ENCODE peak calls at places on chromosomes 4 and X, in eight cellular contexts. One of them, this sample, is unnamed.
A peak's percentile ranks its signal among the peaks of the same experiment; 100 is the strongest.

GRCh38 chrX:39016551-39016950 is 215.3 kb downstream of the MID1IP1 start:
- DNase-seq in A549: no peak
- DNase-seq in NB4: no peak
- DNase-seq in HFFc6: no peak
- DNase-seq in activated CD4-positive, alpha-beta T cell treated with anti-CD3 and anti-CD28 coated beads, Interleukin-2, amount 50 U/mL, for 48 hours: no peak
- DNase-seq in ecto neural progenitor cell: no peak
- DNase-seq in globus pallidus: no peak
- DNase-seq in PC-3: no peak
- DNase-seq in this sample: no peak

GRCh38 chrX:2784026-2784425 is 32.2 kb downstream of the XG start:
- DNase-seq in A549: no peak
- DNase-seq in NB4: no peak
- DNase-seq in HFFc6: no peak
- DNase-seq in activated CD4-positive, alpha-beta T cell treated with anti-CD3 and anti-CD28 coated beads, Interleukin-2, amount 50 U/mL, for 48 hours: no peak
- DNase-seq in ecto neural progenitor cell: no peak
- DNase-seq in globus pallidus: no peak
- DNase-seq in PC-3: no peak
- DNase-seq in this sample: no peak

GRCh38 chrX:103073442-103073841 is 9.5 kb upstream of the BEX1 start:
- DNase-seq in A549: no peak
- DNase-seq in NB4: peak; percentile 10
- DNase-seq in HFFc6: peak; percentile 23
- DNase-seq in activated CD4-positive, alpha-beta T cell treated with anti-CD3 and anti-CD28 coated beads, Interleukin-2, amount 50 U/mL, for 48 hours: no peak
- DNase-seq in ecto neural progenitor cell: no peak
- DNase-seq in globus pallidus: no peak
- DNase-seq in PC-3: no peak
- DNase-seq in this sample: no peak

GRCh38 chrX:80648023-80648422 is 161.7 kb downstream of the BRWD3 start:
- DNase-seq in A549: peak; percentile 22
- DNase-seq in NB4: peak; percentile 6
- DNase-seq in HFFc6: no peak
- DNase-seq in activated CD4-positive, alpha-beta T cell treated with anti-CD3 and anti-CD28 coated beads, Interleukin-2, amount 50 U/mL, for 48 hours: no peak
- DNase-seq in ecto neural progenitor cell: no peak
- DNase-seq in globus pallidus: peak; percentile 0
- DNase-seq in PC-3: peak; percentile 22
- DNase-seq in this sample: no peak

GRCh38 chr4:169410839-169411770 is 140.3 kb upstream of the SH3RF1 start:
- DNase-seq in A549: peak; percentile 1
- DNase-seq in NB4: peak; percentile 80
- DNase-seq in HFFc6: peak; percentile 80
- DNase-seq in activated CD4-positive, alpha-beta T cell treated with anti-CD3 and anti-CD28 coated beads, Interleukin-2, amount 50 U/mL, for 48 hours: peak; percentile 56
- DNase-seq in ecto neural progenitor cell: no peak
- DNase-seq in globus pallidus: peak; percentile 21
- DNase-seq in PC-3: peak; percentile 31
- DNase-seq in this sample: peak; percentile 83

GRCh38 chrX:31200430-31200829 is 128.6 kb upstream of the FTHL17 start:
- DNase-seq in A549: no peak
- DNase-seq in NB4: no peak
- DNase-seq in HFFc6: no peak
- DNase-seq in activated CD4-positive, alpha-beta T cell treated with anti-CD3 and anti-CD28 coated beads, Interleukin-2, amount 50 U/mL, for 48 hours: no peak
- DNase-seq in ecto neural progenitor cell: no peak
- DNase-seq in globus pallidus: no peak
- DNase-seq in PC-3: no peak
- DNase-seq in this sample: no peak

GRCh38 chr4:52358855-52359254 is 300.2 kb downstream of the USP46 start:
- DNase-seq in A549: no peak
- DNase-seq in NB4: no peak
- DNase-seq in HFFc6: no peak
- DNase-seq in activated CD4-positive, alpha-beta T cell treated with anti-CD3 and anti-CD28 coated beads, Interleukin-2, amount 50 U/mL, for 48 hours: no peak
- DNase-seq in ecto neural progenitor cell: no peak
- DNase-seq in globus pallidus: no peak
- DNase-seq in PC-3: no peak
- DNase-seq in this sample: no peak

GRCh38 chrX:75303795-75304194 is 29.9 kb downstream of the UPRT start:
- DNase-seq in A549: no peak
- DNase-seq in NB4: no peak
- DNase-seq in HFFc6: peak; percentile 12
- DNase-seq in activated CD4-positive, alpha-beta T cell treated with anti-CD3 and anti-CD28 coated beads, Interleukin-2, amount 50 U/mL, for 48 hours: no peak
- DNase-seq in ecto neural progenitor cell: no peak
- DNase-seq in globus pallidus: no peak
- DNase-seq in PC-3: no peak
- DNase-seq in this sample: no peak

GRCh38 chr4:10421344-10422055 is 35.7 kb downstream of the ZNF518B start:
- DNase-seq in A549: no peak
- DNase-seq in NB4: no peak
- DNase-seq in HFFc6: no peak
- DNase-seq in activated CD4-positive, alpha-beta T cell treated with anti-CD3 and anti-CD28 coated beads, Interleukin-2, amount 50 U/mL, for 48 hours: no peak
- DNase-seq in ecto neural progenitor cell: no peak
- DNase-seq in globus pallidus: no peak
- DNase-seq in PC-3: peak; percentile 7
- DNase-seq in this sample: no peak

GRCh38 chr4:132479543-132479942 is 669.6 kb upstream of the PCDH10 start:
- DNase-seq in A549: no peak
- DNase-seq in NB4: no peak
- DNase-seq in HFFc6: no peak
- DNase-seq in activated CD4-positive, alpha-beta T cell treated with anti-CD3 and anti-CD28 coated beads, Interleukin-2, amount 50 U/mL, for 48 hours: no peak
- DNase-seq in ecto neural progenitor cell: no peak
- DNase-seq in globus pallidus: no peak
- DNase-seq in PC-3: no peak
- DNase-seq in this sample: no peak

GRCh38 chrX:68889244-68889643 is 60.4 kb downstream of the EFNB1 start:
- DNase-seq in A549: no peak
- DNase-seq in NB4: peak; percentile 49
- DNase-seq in HFFc6: no peak
- DNase-seq in activated CD4-positive, alpha-beta T cell treated with anti-CD3 and anti-CD28 coated beads, Interleukin-2, amount 50 U/mL, for 48 hours: no peak
- DNase-seq in ecto neural progenitor cell: no peak
- DNase-seq in globus pallidus: peak; percentile 5
- DNase-seq in PC-3: no peak
- DNase-seq in this sample: no peak

GRCh38 chr4:1870328-1870577 is 940 bp upstream of the NSD2 start:
- DNase-seq in A549: peak; percentile 86
- DNase-seq in NB4: peak; percentile 93
- DNase-seq in HFFc6: peak; percentile 67
- DNase-seq in activated CD4-positive, alpha-beta T cell treated with anti-CD3 and anti-CD28 coated beads, Interleukin-2, amount 50 U/mL, for 48 hours: peak; percentile 89
- DNase-seq in ecto neural progenitor cell: no peak
- DNase-seq in globus pallidus: peak; percentile 48
- DNase-seq in PC-3: peak; percentile 74
- DNase-seq in this sample: peak; percentile 91

GRCh38 chr4:188008377-188008776 is 12.8 kb downstream of the ZFP42 start:
- DNase-seq in A549: peak; percentile 59
- DNase-seq in NB4: peak; percentile 5
- DNase-seq in HFFc6: peak; percentile 61
- DNase-seq in activated CD4-positive, alpha-beta T cell treated with anti-CD3 and anti-CD28 coated beads, Interleukin-2, amount 50 U/mL, for 48 hours: no peak
- DNase-seq in ecto neural progenitor cell: no peak
- DNase-seq in globus pallidus: no peak
- DNase-seq in PC-3: peak; percentile 72
- DNase-seq in this sample: no peak

GRCh38 chr4:183284229-183284628 is 35.8 kb downstream of the CLDN22 start:
- DNase-seq in A549: no peak
- DNase-seq in NB4: no peak
- DNase-seq in HFFc6: no peak
- DNase-seq in activated CD4-positive, alpha-beta T cell treated with anti-CD3 and anti-CD28 coated beads, Interleukin-2, amount 50 U/mL, for 48 hours: no peak
- DNase-seq in ecto neural progenitor cell: no peak
- DNase-seq in globus pallidus: no peak
- DNase-seq in PC-3: no peak
- DNase-seq in this sample: no peak

GRCh38 chrX:122135070-122135469 is 1049.0 kb upstream of the GRIA3 start:
- DNase-seq in A549: no peak
- DNase-seq in NB4: no peak
- DNase-seq in HFFc6: no peak
- DNase-seq in activated CD4-positive, alpha-beta T cell treated with anti-CD3 and anti-CD28 coated beads, Interleukin-2, amount 50 U/mL, for 48 hours: no peak
- DNase-seq in ecto neural progenitor cell: no peak
- DNase-seq in globus pallidus: no peak
- DNase-seq in PC-3: no peak
- DNase-seq in this sample: no peak

GRCh38 chr4:108247511-108248088 is 78.9 kb upstream of the LEF1 start:
- DNase-seq in A549: no peak
- DNase-seq in NB4: no peak
- DNase-seq in HFFc6: no peak
- DNase-seq in activated CD4-positive, alpha-beta T cell treated with anti-CD3 and anti-CD28 coated beads, Interleukin-2, amount 50 U/mL, for 48 hours: no peak
- DNase-seq in ecto neural progenitor cell: no peak
- DNase-seq in globus pallidus: no peak
- DNase-seq in PC-3: peak; percentile 1
- DNase-seq in this sample: no peak

GRCh38 chr4:10746371-10747143 is 62.0 kb upstream of the CLNK start:
- DNase-seq in A549: no peak
- DNase-seq in NB4: no peak
- DNase-seq in HFFc6: no peak
- DNase-seq in activated CD4-positive, alpha-beta T cell treated with anti-CD3 and anti-CD28 coated beads, Interleukin-2, amount 50 U/mL, for 48 hours: no peak
- DNase-seq in ecto neural progenitor cell: no peak
- DNase-seq in globus pallidus: peak; percentile 68
- DNase-seq in PC-3: no peak
- DNase-seq in this sample: no peak

GRCh38 chrX:11899091-11899490 is 141.1 kb downstream of the MSL3 start:
- DNase-seq in A549: peak; percentile 59
- DNase-seq in NB4: no peak
- DNase-seq in HFFc6: no peak
- DNase-seq in activated CD4-positive, alpha-beta T cell treated with anti-CD3 and anti-CD28 coated beads, Interleukin-2, amount 50 U/mL, for 48 hours: no peak
- DNase-seq in ecto neural progenitor cell: no peak
- DNase-seq in globus pallidus: no peak
- DNase-seq in PC-3: peak; percentile 91
- DNase-seq in this sample: no peak

This sample was measured in activated CD4-positive, alpha-beta memory T cell treated with anti-CD3 and anti-CD28 coated beads, Interleukin-2, amount 10 ng/mL, durations not matched to agents 7 days and 5 days.